ENCODE peak calls at places on chromosomes 4 and X, in ten cellular contexts. U is GM12878, V is GM12892, I is upper lobe of left lung, D is uterus, O is K562, Y is Peyer's patch, M is ovary, S is tibial nerve, H is erythroblast. E is an unnamed sample.

GRCh38 chr4:129111919-129112318 is 16.0 kb downstream of the C4orf33 start:
- DNase-seq in O (no peak), M (no peak), H (no peak), Y (no peak), U (no peak), S (no peak), V (no peak), D (no peak), I (no peak), E (no peak)

GRCh38 chr4:123452585-123452984 is 56.0 kb downstream of the SPRY1 start:
- DNase-seq in Y (no peak), I (peak), H (peak), O (no peak), S (peak), M (no peak), D (peak), U (no peak), V (no peak), E (peak)

GRCh38 chrX:72142931-72143709 is 11.4 kb upstream of the RTL5 start:
- DNase-seq in H (no peak), U (no peak), V (no peak), I (no peak), M (no peak), O (no peak), Y (no peak), S (no peak), D (no peak), E (peak)

GRCh38 chr4:76680934-76681333 is 217.0 kb downstream of the SOWAHB start:
- DNase-seq in V (no peak), H (no peak), M (no peak), S (no peak), O (no peak), U (no peak), I (no peak), Y (no peak), D (no peak), E (no peak)

GRCh38 chr4:78166582-78166981 is 109.5 kb downstream of the FRAS1 start:
- DNase-seq in O (no peak), D (no peak), S (no peak), V (no peak), H (no peak), I (no peak), U (no peak), Y (no peak), M (no peak), E (peak)

GRCh38 chrX:40326186-40326965 is 228.6 kb upstream of the BCOR start:
- DNase-seq in O (no peak), U (no peak), I (no peak), M (no peak), Y (no peak), S (no peak), H (no peak), V (no peak), D (no peak), E (no peak)

GRCh38 chr4:1294424-1294823 is 4.7 kb downstream of the MAEA start:
- DNase-seq in H (no peak), V (no peak), M (no peak), I (peak), O (no peak), U (no peak), D (no peak), S (no peak), Y (peak), E (no peak)

GRCh38 chr4:148395771-148396170 is 46.4 kb downstream of the NR3C2 start:
- DNase-seq in S (no peak), O (no peak), D (no peak), V (no peak), I (no peak), M (no peak), U (no peak), Y (no peak), H (no peak), E (no peak)

GRCh38 chrX:55488268-55488558 is 1.4 kb downstream of the USP51 start:
- DNase-seq in H (peak), O (no peak), U (no peak), Y (no peak), M (no peak), I (no peak), S (no peak), D (no peak), V (no peak), E (no peak)

GRCh38 chr4:139645458-139645857 is 20.2 kb upstream of the MGST2 start:
- DNase-seq in M (no peak), D (no peak), I (no peak), Y (no peak), V (no peak), U (no peak), H (no peak), O (no peak), S (no peak), E (no peak)

GRCh38 chr4:176499518-176499917 is 179.8 kb downstream of the SPCS3 start:
- DNase-seq in M (no peak), Y (no peak), D (no peak), O (no peak), H (no peak), S (no peak), U (no peak), I (no peak), V (no peak), E (no peak)

GRCh38 chr4:58649236-58649635 is 1539.1 kb upstream of the IGFBP7 start:
- DNase-seq in I (no peak), U (no peak), S (no peak), D (no peak), Y (no peak), H (no peak), V (no peak), O (no peak), M (no peak), E (no peak)

GRCh38 chr4:89212666-89213381 is 94.8 kb downstream of the GPRIN3 start:
- DNase-seq in U (no peak), V (no peak), O (no peak), I (no peak), D (no peak), H (no peak), S (no peak), Y (no peak), M (no peak), E (no peak)

GRCh38 chrX:15714529-15714928 is 23.5 kb upstream of the CA5B start:
- DNase-seq in O (no peak), D (no peak), H (no peak), M (no peak), I (no peak), V (no peak), S (no peak), Y (no peak), U (no peak), E (no peak)

GRCh38 chr4:116599859-116600258 is 485.5 kb downstream of the TRAM1L1 start:
- DNase-seq in S (no peak), V (no peak), D (no peak), U (no peak), O (no peak), M (no peak), Y (no peak), I (no peak), H (peak), E (peak)

GRCh38 chr4:44662623-44663006 is 11.2 kb upstream of the YIPF7 start:
- DNase-seq in I (no peak), M (no peak), D (no peak), U (no peak), H (no peak), Y (no peak), V (no peak), O (no peak), S (no peak), E (peak)

GRCh38 chr4:41611881-41612871 is 74.2 kb downstream of the LIMCH1 start:
- DNase-seq in M (peak), O (no peak), V (no peak), S (peak), I (peak), Y (no peak), U (no peak), D (no peak), H (no peak), E (no peak)

GRCh38 chr4:32789026-32789608 is 2068.9 kb downstream of the PCDH7 start:
- DNase-seq in D (no peak), I (no peak), S (no peak), U (no peak), Y (no peak), M (no peak), V (no peak), H (no peak), O (no peak), E (no peak)

GRCh38 chrX:109685656-109686078 is 47.4 kb downstream of the ACSL4 start:
- DNase-seq in Y (no peak), D (no peak), M (no peak), S (no peak), V (no peak), O (no peak), U (no peak), H (no peak), I (no peak), E (no peak)

GRCh38 chrX:155612312-155613224 is at the start of gene TMLHE:
- DNase-seq in I (peak), U (peak), H (peak), S (peak), D (peak), O (peak), M (peak), Y (peak), V (peak), E (peak)

GRCh38 chr4:188754372-188755002 is 615.2 kb downstream of the TRIML1 start:
- DNase-seq in H (no peak), O (no peak), V (no peak), S (no peak), I (no peak), U (no peak), Y (peak), D (no peak), M (no peak), E (no peak)

GRCh38 chr4:25523405-25523804 is 132.2 kb upstream of the SLC34A2 start:
- DNase-seq in U (no peak), S (no peak), H (no peak), M (no peak), Y (no peak), V (no peak), D (no peak), I (no peak), O (no peak), E (no peak)

GRCh38 chr4:7788193-7788592 is 151.5 kb downstream of the AFAP1 start:
- DNase-seq in H (no peak), O (peak), S (no peak), U (no peak), M (peak), D (no peak), I (no peak), V (no peak), Y (no peak), E (no peak)

GRCh38 chr4:56731857-56732256 is 50.8 kb upstream of the HOPX start:
- DNase-seq in M (no peak), O (peak), I (peak), U (no peak), H (peak), D (no peak), S (peak), V (no peak), Y (peak), E (peak)

GRCh38 chr4:94453534-94453963 is 1.8 kb downstream of the PDLIM5 start:
- DNase-seq in H (no peak), U (no peak), V (no peak), O (no peak), Y (no peak), S (no peak), D (no peak), M (no peak), I (no peak), E (no peak)

GRCh38 chr4:121139533-121140222 is 24.4 kb downstream of the TNIP3 start:
- DNase-seq in I (no peak), M (no peak), U (peak), D (no peak), S (no peak), H (no peak), Y (no peak), V (no peak), O (no peak), E (no peak)

GRCh38 chr4:10123227-10124101 is 6.9 kb upstream of the WDR1 start:
- DNase-seq in H (peak), M (no peak), S (no peak), U (no peak), Y (peak), O (no peak), V (no peak), I (peak), D (peak), E (no peak)

GRCh38 chr4:7013171-7013570 is 30.0 kb upstream of the TADA2B start:
- DNase-seq in S (no peak), M (no peak), D (no peak), V (no peak), Y (no peak), I (no peak), U (no peak), H (no peak), O (no peak), E (no peak)

GRCh38 chr4:112031712-112032328 is 113.4 kb upstream of the FAM241A start:
- DNase-seq in U (peak), V (no peak), M (no peak), Y (no peak), I (no peak), H (peak), D (peak), S (peak), O (peak), E (peak)

GRCh38 chr4:73430188-73430587 is 5.8 kb upstream of the AFP start:
- DNase-seq in D (no peak), V (no peak), O (no peak), U (no peak), I (no peak), S (no peak), H (no peak), M (no peak), Y (no peak), E (no peak)

GRCh38 chr4:158538176-158538575 is 16.5 kb downstream of the RXFP1 start:
- DNase-seq in U (no peak), Y (no peak), O (no peak), V (no peak), H (no peak), D (no peak), S (no peak), I (no peak), M (no peak), E (no peak)

GRCh38 chr4:126071346-126072333 is 756.9 kb downstream of the FAT4 start:
- DNase-seq in Y (no peak), H (no peak), I (peak), S (no peak), D (no peak), O (no peak), M (no peak), U (no peak), V (no peak), E (no peak)

GRCh38 chrX:310621-311155 is 7.9 kb downstream of the GTPBP6 start:
- DNase-seq in I (no peak), O (no peak), M (no peak), V (no peak), S (no peak), Y (no peak), H (no peak), D (no peak), U (no peak), E (no peak)

GRCh38 chrX:38452603-38453002 is 100.2 kb downstream of the OTC start:
- DNase-seq in M (no peak), Y (no peak), I (no peak), V (no peak), O (no peak), U (no peak), H (no peak), D (no peak), S (no peak), E (no peak)

GRCh38 chrX:129718701-129719100 is 20.1 kb upstream of the XPNPEP2 start:
- DNase-seq in O (no peak), I (no peak), M (no peak), H (no peak), Y (no peak), V (no peak), S (no peak), U (no peak), D (no peak), E (no peak)

GRCh38 chr4:7880681-7881080 is 59.0 kb downstream of the AFAP1 start:
- DNase-seq in O (no peak), M (no peak), Y (no peak), S (no peak), V (no peak), U (no peak), D (no peak), I (no peak), H (no peak), E (no peak)

GRCh38 chr4:37680089-37680488 is 6.1 kb downstream of the RELL1 start:
- DNase-seq in V (no peak), D (no peak), O (no peak), U (no peak), S (no peak), M (no peak), I (no peak), Y (no peak), H (no peak), E (no peak)

GRCh38 chrX:154367474-154368308 is 6.7 kb downstream of the FLNA start:
- DNase-seq in D (no peak), V (no peak), U (no peak), Y (no peak), H (no peak), M (no peak), O (no peak), I (no peak), S (no peak), E (no peak)

GRCh38 chrX:154369453-154370299 is 4.8 kb downstream of the FLNA start:
- DNase-seq in O (peak), D (peak), U (peak), M (peak), H (peak), Y (no peak), S (peak), I (peak), V (no peak), E (peak)

GRCh38 chrX:154370300-154370881 is 4.0 kb downstream of the FLNA start:
- DNase-seq in M (peak), Y (no peak), S (no peak), V (no peak), O (no peak), U (no peak), H (no peak), D (no peak), I (no peak), E (no peak)

GRCh38 chrX:154366666-154367055 is 7.8 kb downstream of the FLNA start:
- DNase-seq in M (no peak), V (no peak), S (no peak), O (no peak), H (no peak), D (no peak), I (no peak), U (no peak), Y (no peak), E (no peak)

GRCh38 chrX:154368630-154369452 is 5.6 kb downstream of the FLNA start:
- DNase-seq in D (peak), H (peak), I (peak), M (peak), Y (peak), U (peak), S (peak), V (no peak), O (peak), E (peak)
- TF ChIP-seq POLR2A in D (no peak), H (peak), I (no peak), M (peak), Y (no peak), U (peak), S (peak), V (peak), O (peak), E (no peak)

GRCh38 chrX:63560601-63561218 is 209.6 kb upstream of the SPIN4 start:
- DNase-seq in M (peak), H (peak), Y (peak), I (peak), V (peak), S (peak), D (peak), U (peak), O (peak), E (peak)
- TF ChIP-seq POLR2A in M (no peak), H (peak), Y (no peak), I (no peak), V (no peak), S (peak), D (no peak), U (peak), O (peak), E (no peak)

DNA sequence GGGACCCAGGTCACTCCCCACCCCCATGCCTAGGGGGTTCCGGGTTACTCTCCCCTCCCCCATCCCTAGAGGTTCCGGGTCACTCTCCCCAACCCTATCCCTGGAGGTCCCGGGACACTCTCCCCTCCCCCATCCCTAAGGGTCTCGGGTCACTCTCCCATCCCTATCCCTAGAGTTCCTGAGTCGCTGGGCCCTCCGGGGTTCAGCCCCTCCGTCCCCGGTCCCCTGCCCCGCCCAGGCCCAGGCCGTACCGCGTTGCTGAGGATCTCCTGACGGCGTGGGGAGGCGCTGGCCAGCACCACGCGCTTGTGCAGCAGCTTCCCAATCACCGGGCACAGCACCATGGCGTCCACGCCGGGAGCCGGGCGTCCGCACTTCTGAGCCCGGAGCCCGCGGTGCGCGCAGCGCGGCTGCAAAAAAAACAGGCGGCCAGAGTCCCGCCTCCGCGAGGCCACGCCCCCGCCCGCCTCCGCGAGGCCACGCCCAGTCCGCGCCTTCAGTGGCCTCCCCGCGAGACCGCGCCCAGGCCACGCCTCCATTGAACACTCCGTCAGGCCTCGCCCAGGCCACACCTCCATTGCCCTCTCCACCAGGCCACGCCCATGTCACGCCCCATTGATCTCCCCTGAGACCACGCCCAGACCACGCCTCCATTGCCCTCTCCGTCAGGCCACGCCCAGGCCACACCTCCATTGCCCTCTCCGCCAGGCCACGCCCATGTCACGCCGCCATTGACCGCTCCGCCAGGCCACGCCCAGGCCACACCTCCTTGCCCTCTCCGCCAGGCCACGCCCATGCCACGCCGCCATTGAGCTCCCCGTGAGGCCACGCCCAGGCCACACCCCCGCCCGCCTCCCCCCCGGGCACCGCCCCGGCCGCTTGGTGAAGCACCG is at the start of gene ASMTL:
- DNase-seq in I (peak), D (peak), H (no peak), Y (peak), U (peak), O (peak), M (peak), V (peak), S (peak), E (peak)
- TF ChIP-seq POLR2A in I (no peak), D (peak), H (peak), Y (peak), U (peak), O (peak), M (peak), V (peak), S (peak), E (peak)

DNA sequence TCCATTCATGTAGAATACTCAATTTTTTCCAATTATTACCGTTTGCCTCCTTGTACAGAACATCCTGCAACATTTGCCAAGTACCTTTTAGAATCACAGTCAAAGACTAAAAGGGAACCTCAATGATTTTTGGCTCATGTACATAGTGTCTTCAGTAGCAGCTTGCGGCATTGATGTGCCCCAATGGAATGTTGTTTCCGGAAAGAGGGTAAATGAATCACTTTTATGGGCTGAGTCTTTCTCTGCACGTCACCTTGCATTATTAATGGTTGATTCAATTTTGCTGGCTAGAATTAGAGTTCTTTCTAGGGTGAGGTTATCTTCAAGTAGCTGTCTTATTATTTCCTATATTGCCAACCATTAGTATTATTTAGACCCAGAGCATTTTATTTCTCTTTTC is 116.9 kb upstream of the GABRA2 start:
- DNase-seq in S (no peak), H (no peak), M (no peak), U (no peak), D (no peak), Y (no peak), V (no peak), I (no peak), O (no peak), E (no peak)
- TF ChIP-seq POLR2A in S (no peak), H (no peak), M (no peak), U (no peak), D (no peak), Y (no peak), V (no peak), I (no peak), O (no peak), E (no peak)

GRCh38 chr4:151324124-151324448 is 1.3 kb downstream of the SH3D19 start:
- DNase-seq in D (no peak), O (no peak), V (no peak), M (no peak), I (no peak), Y (no peak), S (no peak), U (no peak), H (no peak), E (no peak)

GRCh38 chr4:151324449-151325319 is 721 bp downstream of the SH3D19 start:
- DNase-seq in D (peak), S (peak), U (no peak), I (peak), M (peak), O (no peak), Y (peak), H (peak), V (no peak), E (no peak)

GRCh38 chr4:151329217-151330007 is 4.0 kb upstream of the SH3D19 start:
- DNase-seq in M (no peak), U (no peak), D (no peak), O (no peak), V (no peak), S (no peak), I (no peak), H (no peak), Y (no peak), E (no peak)

GRCh38 chr4:151322565-151322964 is 2.8 kb downstream of the SH3D19 start:
- DNase-seq in D (no peak), Y (no peak), V (no peak), U (no peak), M (no peak), H (no peak), O (no peak), I (no peak), S (no peak), E (no peak)

GRCh38 chr4:151325320-151326246 is at the start of gene SH3D19:
- DNase-seq in O (no peak), D (peak), S (peak), M (peak), V (no peak), H (no peak), U (no peak), I (peak), Y (peak), E (no peak)
- TF ChIP-seq POLR2A in O (no peak), D (peak), S (peak), M (peak), V (no peak), H (no peak), U (no peak), I (no peak), Y (peak), E (no peak)

GRCh38 chrX:28609917-28610613 is 22.8 kb downstream of the IL1RAPL1 start:
- DNase-seq in I (peak), D (no peak), V (no peak), O (no peak), U (no peak), H (no peak), M (no peak), S (no peak), Y (no peak), E (no peak)
- TF ChIP-seq POLR2A in I (no peak), D (no peak), V (no peak), O (no peak), U (no peak), H (no peak), M (no peak), S (no peak), Y (no peak), E (no peak)

E was measured in NB4.